ENCODE peak calls at places on chromosomes 6 and 20, in seven cellular contexts. G is A549, S is adrenal gland, F is vagina, M is gastrocnemius medialis, E is ovary, R is transverse colon. X is an unnamed sample.

GRCh38 chr6:109008951-109009760 is 85.5 kb downstream of the SESN1 start:
- DNase-seq in E (peak; percentile 94), M (peak; percentile 92), R (peak; percentile 96), F (no peak), S (peak; percentile 91), G (peak; percentile 77), X (peak; percentile 64)

GRCh38 chr6:49341869-49342268 is 121.2 kb downstream of the MMUT start:
- DNase-seq in S (no peak), G (no peak), R (no peak), M (no peak), E (no peak), F (no peak), X (no peak)

GRCh38 chr6:150788135-150788534 is 77.4 kb upstream of the MTHFD1L start:
- DNase-seq in F (no peak), M (no peak), R (no peak), E (no peak), S (no peak), G (no peak), X (no peak)

GRCh38 chr6:134873500-134874388 is 76.2 kb downstream of the ALDH8A1 start:
- DNase-seq in M (no peak), S (no peak), G (no peak), R (peak; percentile 26), F (no peak), E (no peak), X (no peak)

GRCh38 chr6:21494505-21494904 is 99.0 kb upstream of the SOX4 start:
- DNase-seq in R (no peak), S (no peak), M (no peak), G (no peak), F (no peak), E (no peak), X (no peak)

GRCh38 chr6:15853259-15853658 is 190.4 kb upstream of the DTNBP1 start:
- DNase-seq in E (no peak), S (no peak), F (no peak), M (no peak), R (no peak), G (no peak), X (no peak)

GRCh38 chr20:42027746-42028268 is 409.6 kb upstream of the CHD6 start:
- DNase-seq in G (no peak), E (no peak), R (no peak), F (no peak), M (no peak), S (no peak), X (no peak)

GRCh38 chr20:32534661-32535240 is 50.4 kb downstream of the NOL4L start:
- DNase-seq in G (no peak), M (no peak), R (no peak), E (no peak), S (no peak), F (no peak), X (no peak)

GRCh38 chr6:63560806-63561672 is 11.2 kb upstream of the LOC128125822 start:
- DNase-seq in F (no peak), E (no peak), S (peak; percentile 27), G (peak; percentile 95), R (no peak), M (no peak), X (no peak)

GRCh38 chr6:70059047-70059719 is 192.8 kb downstream of the COL19A1 start:
- DNase-seq in G (no peak), R (no peak), F (no peak), S (no peak), M (no peak), E (no peak), X (no peak)

GRCh38 chr6:136696783-136697364 is 95.4 kb downstream of the MAP3K5 start:
- DNase-seq in S (no peak), F (no peak), G (no peak), E (no peak), R (no peak), M (no peak), X (no peak)

GRCh38 chr6:46184114-46184513 is 13.3 kb upstream of the ENPP5 start:
- DNase-seq in E (no peak), R (no peak), S (peak; percentile 68), M (no peak), G (no peak), F (no peak), X (peak; percentile 6)

GRCh38 chr6:31485063-31485462 is 12.9 kb upstream of the MICB start:
- DNase-seq in E (no peak), F (no peak), M (no peak), G (no peak), S (no peak), R (no peak), X (no peak)

GRCh38 chr6:34386316-34387137 is 5.9 kb downstream of the NUDT3 start:
- DNase-seq in E (no peak), M (no peak), R (no peak), S (no peak), G (peak; percentile 45), F (no peak), X (peak; percentile 40)

GRCh38 chr20:10034717-10035571 is at the start of gene ANKEF1:
- DNase-seq in F (no peak), M (peak; percentile 53), S (peak; percentile 72), G (peak; percentile 91), E (peak; percentile 75), R (peak; percentile 92), X (peak; percentile 83)

GRCh38 chr6:166293731-166294584 is 14.2 kb downstream of the PRR18 start:
- DNase-seq in R (no peak), M (no peak), S (no peak), G (no peak), F (no peak), E (no peak), X (no peak)

GRCh38 chr6:166626177-166627038 is 643 bp downstream of the RPS6KA2 start:
- DNase-seq in S (no peak), F (peak; percentile 82), E (peak; percentile 39), R (peak; percentile 22), G (no peak), M (no peak), X (no peak)

GRCh38 chr6:13488896-13489237 is 1.5 kb upstream of the GFOD1 start:
- DNase-seq in E (no peak), S (no peak), G (no peak), R (no peak), F (no peak), M (peak; percentile 57), X (no peak)

GRCh38 chr6:13486679-13487121 is 700 bp downstream of the GFOD1 start:
- DNase-seq in E (peak; percentile 30), S (peak; percentile 42), G (peak; percentile 50), F (no peak), M (peak; percentile 52), R (peak; percentile 65), X (peak; percentile 84)

GRCh38 chr6:13485923-13486557 is 1.4 kb downstream of the GFOD1 start:
- DNase-seq in S (no peak), E (no peak), G (peak; percentile 45), F (no peak), M (peak; percentile 25), R (peak; percentile 33), X (peak; percentile 67)

GRCh38 chr6:13488015-13488895 is 855 bp upstream of the GFOD1 start:
- DNase-seq in G (no peak), S (no peak), M (peak; percentile 63), E (peak; percentile 44), R (peak; percentile 59), F (no peak), X (no peak)

GRCh38 chr6:13487122-13488014 is at the start of gene GFOD1:
- DNase-seq in R (peak; percentile 90), E (peak; percentile 72), G (peak; percentile 77), M (peak; percentile 83), S (peak; percentile 84), F (no peak), X (peak; percentile 96)
- TF ChIP-seq POLR2A in R (peak; percentile 88), E (peak; percentile 34), G (peak; percentile 73), M (peak; percentile 91), S (no peak), F (peak; percentile 76), X (peak; percentile 94)

GRCh38 chr20:34824026-34824860 is 1.2 kb downstream of the NCOA6 start:
- DNase-seq in E (peak; percentile 39), S (peak; percentile 65), F (no peak), M (peak; percentile 81), G (peak; percentile 80), R (peak; percentile 89), X (peak; percentile 63)
- TF ChIP-seq POLR2A in E (no peak), S (no peak), F (peak; percentile 32), M (peak; percentile 56), G (peak; percentile 34), R (peak; percentile 96), X (peak; percentile 45)

DNA sequence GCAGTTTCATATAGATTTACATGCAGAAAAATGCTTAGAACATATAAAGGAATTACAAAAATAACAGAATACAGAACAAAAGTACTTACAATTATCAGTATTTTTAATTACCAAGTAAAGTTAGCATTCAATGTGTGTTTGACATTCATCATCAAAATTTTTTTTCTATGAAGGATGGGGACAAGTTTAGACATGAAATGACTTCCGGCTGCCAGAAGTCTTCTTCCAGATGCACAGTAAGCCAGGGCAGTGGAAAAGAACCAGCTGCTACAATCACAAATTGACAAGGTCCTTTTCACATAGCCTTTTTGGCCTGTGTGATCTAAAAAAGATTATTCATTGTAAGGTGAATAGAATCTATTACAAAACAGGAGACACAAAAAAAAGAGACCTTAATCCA is 73.8 kb downstream of the HUS1B start:
- DNase-seq in E (no peak), R (no peak), F (no peak), M (no peak), G (no peak), S (no peak), X (no peak)
- TF ChIP-seq POLR2A in E (no peak), R (no peak), F (no peak), M (no peak), G (no peak), S (no peak), X (no peak)

DNA sequence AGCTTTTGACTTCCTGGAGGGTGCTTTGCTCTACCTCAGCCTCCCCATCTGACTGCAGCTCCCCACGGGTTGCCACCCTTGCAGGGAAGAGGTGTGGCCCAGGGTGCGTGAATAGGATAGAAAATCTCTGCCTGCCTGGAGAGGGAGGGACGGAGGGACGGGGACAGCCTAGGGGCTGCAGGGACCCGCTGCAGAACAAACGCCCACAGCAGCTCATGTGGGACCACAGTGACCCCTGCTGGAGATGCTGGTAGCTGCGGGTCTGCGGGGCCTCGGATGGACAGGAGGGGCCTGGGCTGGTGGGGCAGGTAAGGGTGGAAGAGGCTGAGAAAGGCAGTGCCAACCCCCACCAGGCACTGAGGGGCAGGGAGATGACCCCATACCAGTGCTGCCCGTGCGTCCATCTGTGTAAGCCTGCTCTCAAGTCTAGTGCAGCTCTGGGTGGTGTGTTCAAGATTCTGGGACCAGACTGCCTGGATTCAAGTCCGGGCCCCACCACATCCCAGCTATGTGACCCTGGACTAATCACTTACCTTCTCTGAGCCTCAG is 39.4 kb downstream of the KIAA1755 start:
- DNase-seq in S (peak; percentile 49), R (peak; percentile 61), M (peak; percentile 30), G (peak; percentile 73), F (no peak), E (peak; percentile 67), X (peak; percentile 83)
- TF ChIP-seq POLR2A in S (no peak), R (no peak), M (no peak), G (no peak), F (no peak), E (no peak), X (no peak)

DNA sequence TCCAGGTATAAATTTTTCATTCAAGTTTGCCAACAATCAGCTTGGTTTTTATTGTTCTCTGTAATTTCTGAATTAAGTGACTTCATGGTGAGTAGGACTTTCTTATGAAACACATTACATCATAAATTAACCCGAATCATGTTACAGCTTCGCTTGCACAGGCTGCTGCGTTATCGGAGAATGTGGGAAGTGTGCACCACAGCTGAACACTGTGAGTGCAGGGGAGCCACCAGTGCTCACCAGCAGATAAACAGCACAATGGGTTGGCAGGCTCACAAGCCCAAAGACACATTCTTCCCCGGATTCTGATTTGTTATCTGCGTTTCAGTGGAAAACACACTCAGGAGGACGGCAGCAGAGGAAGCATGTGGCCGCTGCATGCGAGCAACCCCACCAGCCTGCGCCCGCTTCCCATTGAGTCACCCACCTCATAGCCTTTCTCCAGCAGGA is 121.1 kb downstream of the GMDS start:
- DNase-seq in S (no peak), M (no peak), G (no peak), E (no peak), F (no peak), R (no peak), X (no peak)
- TF ChIP-seq POLR2A in S (no peak), M (no peak), G (no peak), E (no peak), F (no peak), R (no peak), X (no peak)